ENCODE peak calls at places on chromosome 19, in four cellular contexts. C is effector memory CD4-positive, alpha-beta T cell; D is BJ; I is CD8-positive, alpha-beta memory T cell. L is an unnamed sample.

GRCh38 chr19:40560092-40560507 is 16.6 kb upstream of the SHKBP1 start:
- DNase-seq in C (no peak), D (no peak), I (no peak), L (no peak)

GRCh38 chr19:18666304-18666703 is 17.2 kb upstream of the CRTC1 start:
- DNase-seq in C (no peak), D (no peak), I (no peak), L (no peak)

GRCh38 chr19:9219489-9219888 is at the start of gene OR7D4:
- DNase-seq in C (no peak), D (no peak), I (no peak), L (no peak)

GRCh38 chr19:56308792-56309191 is 5.8 kb downstream of the ZSCAN5A start:
- DNase-seq in C (no peak), D (no peak), I (no peak), L (no peak)

GRCh38 chr19:50383307-50383851 is 768 bp upstream of the POLD1 start:
- DNase-seq in C (no peak), D (no peak), I (no peak), L (no peak)

GRCh38 chr19:23116802-23117571 is at the start of gene ZNF730:
- DNase-seq in C (no peak), D (peak; percentile 9), I (no peak), L (peak; percentile 51)

GRCh38 chr19:19371056-19371455 is 34.4 kb upstream of the GATAD2A start:
- DNase-seq in C (no peak), D (no peak), I (no peak), L (no peak)

GRCh38 chr19:47232422-47233211 is 1.6 kb upstream of the BBC3 start:
- DNase-seq in C (no peak), D (peak; percentile 41), I (no peak), L (peak; percentile 94)

GRCh38 chr19:40512473-40513344 is 45.9 kb downstream of the SPTBN4 start:
- DNase-seq in C (no peak), D (no peak), I (no peak), L (no peak)

GRCh38 chr19:52946322-52947310 is 16.1 kb downstream of the ZNF816 start:
- DNase-seq in C (no peak), D (no peak), I (no peak), L (no peak)

GRCh38 chr19:49103331-49104085 is 10.7 kb upstream of the LIN7B start:
- DNase-seq in C (no peak), D (no peak), I (no peak), L (no peak)

GRCh38 chr19:5484398-5485285 is 29.4 kb downstream of the ZNRF4 start:
- DNase-seq in C (no peak), D (no peak), I (no peak), L (no peak)

GRCh38 chr19:56547535-56547934 is 8.8 kb downstream of the ZFP28 start:
- DNase-seq in C (no peak), D (no peak), I (no peak), L (no peak)

GRCh38 chr19:49361438-49362047 is 673 bp downstream of the TEAD2 start:
- DNase-seq in C (no peak), D (peak; percentile 32), I (no peak), L (peak; percentile 38)

GRCh38 chr19:1981253-1981652 is 34.3 kb downstream of the BTBD2 start:
- DNase-seq in C (no peak), D (no peak), I (no peak), L (no peak)

GRCh38 chr19:1907563-1908363 is 2.6 kb downstream of the ADAT3 start:
- DNase-seq in C (no peak), D (no peak), I (no peak), L (peak; percentile 38)

GRCh38 chr19:919157-920050 is 2.3 kb downstream of the KISS1R start:
- DNase-seq in C (no peak), D (no peak), I (no peak), L (peak; percentile 30)

GRCh38 chr19:50759886-50760285 is 10.4 kb upstream of the GPR32 start:
- DNase-seq in C (no peak), D (no peak), I (no peak), L (peak; percentile 13)

GRCh38 chr19:46621191-46622117 is 3.4 kb downstream of the PTGIR start:
- DNase-seq in C (no peak), D (no peak), I (no peak), L (no peak)

GRCh38 chr19:36140289-36141038 is 598 bp downstream of the CAPNS1 start:
- DNase-seq in C (no peak), D (no peak), I (no peak), L (peak; percentile 51)

GRCh38 chr19:53868091-53868891 is 608 bp downstream of the MYADM start:
- DNase-seq in C (no peak), D (no peak), I (peak; percentile 35), L (peak; percentile 14)

GRCh38 chr19:50909240-50910070 is 1.7 kb downstream of the KLK4 start:
- DNase-seq in C (no peak), D (no peak), I (no peak), L (peak; percentile 46)

GRCh38 chr19:39265321-39265916 is 2.8 kb upstream of the IFNL2 start:
- DNase-seq in C (no peak), D (no peak), I (no peak), L (no peak)

GRCh38 chr19:39246951-39247669 is 1.5 kb downstream of the IFNL4 start:
- DNase-seq in C (no peak), D (no peak), I (no peak), L (no peak)

GRCh38 chr19:49859838-49860715 is 7.3 kb downstream of the PNKP start:
- DNase-seq in C (no peak), D (no peak), I (no peak), L (no peak)

GRCh38 chr19:10292206-10292788 is 2.5 kb downstream of the ICAM5 start:
- DNase-seq in C (peak; percentile 59), D (no peak), I (peak; percentile 61), L (peak; percentile 55)

GRCh38 chr19:34669305-34669704 is 7.7 kb downstream of the SCGB2B2 start:
- DNase-seq in C (no peak), D (no peak), I (no peak), L (no peak)

GRCh38 chr19:17402982-17403855 is 2.2 kb downstream of the BST2 start:
- DNase-seq in C (peak; percentile 26), D (no peak), I (no peak), L (no peak)

GRCh38 chr19:679418-680286 is 3.5 kb downstream of the FSTL3 start:
- DNase-seq in C (no peak), D (no peak), I (no peak), L (peak; percentile 63)

GRCh38 chr19:44890366-44891015 is 563 bp upstream of the TOMM40 start:
- DNase-seq in C (peak; percentile 100), D (peak; percentile 99), I (no peak), L (peak; percentile 99)

GRCh38 chr19:12946092-12946845 is 607 bp downstream of the RAD23A start:
- DNase-seq in C (peak; percentile 12), D (no peak), I (peak; percentile 28), L (peak; percentile 53)

GRCh38 chr19:7442423-7442822 is 46.4 kb downstream of the PEX11G start:
- DNase-seq in C (no peak), D (no peak), I (no peak), L (no peak)

GRCh38 chr19:1257475-1258160 is 9.2 kb downstream of the MIDN start:
- DNase-seq in C (no peak), D (no peak), I (no peak), L (no peak)

GRCh38 chr19:1199531-1199930 is 6.0 kb upstream of the STK11 start:
- DNase-seq in C (no peak), D (no peak), I (no peak), L (no peak)

GRCh38 chr19:11480927-11481776 is at the start of gene ELAVL3:
- DNase-seq in C (no peak), D (no peak), I (no peak), L (no peak)
- H3K4me3 ChIP-seq in C (no peak within 1 kb of the TSS), D (peak within 1 kb of the TSS; percentile 50), I (no peak within 1 kb of the TSS), L (no peak within 1 kb of the TSS)

DNA sequence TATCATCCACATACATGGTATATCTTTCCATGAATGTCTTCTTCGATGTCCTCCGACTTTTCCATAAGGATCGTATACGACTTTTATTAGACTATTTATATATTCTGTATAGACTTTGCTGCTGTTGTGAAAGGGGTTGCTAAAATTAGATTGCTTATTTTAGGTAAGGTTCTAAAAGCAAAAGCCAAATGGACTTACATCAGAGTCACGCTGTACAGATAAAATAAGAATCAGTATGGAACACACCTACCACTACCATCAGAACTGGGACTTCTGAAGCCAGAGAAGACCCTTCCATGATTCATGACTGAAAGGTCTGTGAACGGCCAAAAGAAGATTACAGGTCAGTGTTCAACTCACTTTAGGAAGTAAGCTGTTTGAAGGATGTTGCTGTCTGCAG is 8.9 kb downstream of the ANKRD27 start:
- DNase-seq in C (no peak), D (no peak), I (no peak), L (no peak)
- H3K4me3 ChIP-seq in C (no peak overlapping the region), D (no peak overlapping the region), I (no peak overlapping the region), L (no peak overlapping the region)

GRCh38 chr19:41708481-41708880 is at the start of gene CEACAM5:
- DNase-seq in C (no peak), D (no peak), I (no peak), L (no peak)
- H3K4me3 ChIP-seq in C (no peak within 1 kb of the TSS), D (no peak within 1 kb of the TSS), I (no peak within 1 kb of the TSS), L (no peak within 1 kb of the TSS)

GRCh38 chr19:3163230-3163886 is 15.2 kb upstream of the S1PR4 start:
- DNase-seq in C (peak; percentile 58), D (no peak), I (peak; percentile 57), L (no peak)
- H3K4me3 ChIP-seq in C (no peak overlapping the region), D (no peak overlapping the region), I (no peak overlapping the region), L (no peak overlapping the region)

L was measured in bronchial epithelial cell.